ENCODE peak calls at places on chromosome 15, in six cellular contexts. L, T, R, D, A and B are unnamed samples.

GRCh38 chr15:35958021-35958420 is 412.1 kb upstream of the DPH6 start:
- DNase-seq in A (peak), R (no peak), L (no peak), T (no peak), D (no peak), B (no peak)

GRCh38 chr15:51448592-51449494 is 107.4 kb downstream of the GLDN start:
- DNase-seq in L (no peak), T (no peak), D (no peak), A (no peak), R (no peak), B (no peak)

GRCh38 chr15:60297047-60297446 is 100.7 kb downstream of the ANXA2 start:
- DNase-seq in A (no peak), R (no peak), T (no peak), D (no peak), L (no peak), B (no peak)

GRCh38 chr15:42344763-42345162 is 14.5 kb upstream of the CAPN3 start:
- DNase-seq in A (peak), L (no peak), D (no peak), R (no peak), T (no peak), B (no peak)

GRCh38 chr15:76340198-76340801 is 3.7 kb downstream of the ISL2 start:
- DNase-seq in A (peak), L (no peak), D (no peak), R (no peak), T (peak), B (no peak)

GRCh38 chr15:61682891-61683500 is 377.3 kb downstream of the VPS13C start:
- DNase-seq in T (no peak), A (no peak), D (no peak), R (no peak), L (no peak), B (no peak)

GRCh38 chr15:39685999-39686613 is 96.5 kb downstream of the FSIP1 start:
- DNase-seq in L (peak), A (peak), R (no peak), T (peak), D (no peak), B (no peak)

GRCh38 chr15:28885630-28886430 is at the start of gene APBA2:
- DNase-seq in L (no peak), R (no peak), D (no peak), T (peak), A (peak), B (no peak)

GRCh38 chr15:60708684-60709083 is 229.7 kb upstream of the ICE2 start:
- DNase-seq in D (no peak), T (no peak), A (peak), R (no peak), L (no peak), B (no peak)

GRCh38 chr15:72554471-72555425 is 80.6 kb downstream of the ARIH1 start:
- DNase-seq in T (no peak), A (peak), L (no peak), R (no peak), D (no peak), B (no peak)

GRCh38 chr15:91855684-91856553 is 2.4 kb downstream of the SLCO3A1 start:
- DNase-seq in D (no peak), A (no peak), T (peak), L (no peak), R (no peak), B (no peak)

GRCh38 chr15:78007965-78008886 is 69.3 kb downstream of the TBC1D2B start:
- DNase-seq in L (peak), D (no peak), A (peak), T (no peak), R (no peak), B (no peak)

GRCh38 chr15:66935121-66935520 is 130.3 kb upstream of the SMAD3 start:
- DNase-seq in L (no peak), A (no peak), D (no peak), T (no peak), R (no peak), B (no peak)

GRCh38 chr15:25664761-25665160 is 198.4 kb downstream of the ATP10A start:
- DNase-seq in R (no peak), A (peak), D (no peak), L (no peak), T (no peak), B (no peak)

GRCh38 chr15:55290361-55291057 is 896 bp upstream of the RAB27A start:
- DNase-seq in R (peak), D (peak), T (peak), A (peak), L (peak), B (no peak)

GRCh38 chr15:95842576-95842975 is 487.9 kb upstream of the NR2F2 start:
- DNase-seq in A (no peak), L (no peak), T (no peak), R (no peak), D (no peak), B (no peak)

GRCh38 chr15:96350321-96350720 is 19.8 kb downstream of the NR2F2 start:
- DNase-seq in R (no peak), D (no peak), T (no peak), A (no peak), L (no peak), B (no peak)

GRCh38 chr15:66841953-66842681 is 140.1 kb downstream of the SMAD6 start:
- DNase-seq in A (peak), L (peak), T (peak), R (no peak), D (peak), B (no peak)

GRCh38 chr15:26974120-26974780 is 3.3 kb downstream of the GABRG3 start:
- DNase-seq in L (no peak), D (no peak), R (no peak), T (no peak), A (peak), B (no peak)

GRCh38 chr15:64681424-64682024 is 93.9 kb downstream of the RBPMS2 start:
- DNase-seq in L (peak), D (no peak), R (no peak), A (peak), T (peak), B (no peak)

GRCh38 chr15:64630403-64631107 is 144.8 kb downstream of the RBPMS2 start:
- DNase-seq in L (no peak), D (no peak), T (no peak), R (no peak), A (peak), B (no peak)

GRCh38 chr15:72179950-72180581 is 17.5 kb downstream of the GRAMD2A start:
- DNase-seq in A (no peak), L (peak), R (no peak), T (peak), D (no peak), B (no peak)

GRCh38 chr15:83379574-83379973 is 67.6 kb upstream of the SH3GL3 start:
- DNase-seq in R (no peak), A (no peak), T (no peak), D (no peak), L (no peak), B (no peak)

GRCh38 chr15:74302821-74303359 is 64.6 kb downstream of the CYP11A1 start:
- DNase-seq in R (no peak), A (peak), L (peak), T (peak), D (no peak), B (no peak)

GRCh38 chr15:93708721-93709120 is 522.6 kb upstream of the MCTP2 start:
- DNase-seq in A (no peak), D (no peak), L (no peak), R (no peak), T (no peak), B (no peak)

GRCh38 chr15:71329041-71329440 is 213.8 kb downstream of the THSD4 start:
- DNase-seq in R (no peak), A (peak), L (peak), D (no peak), T (no peak), B (no peak)

GRCh38 chr15:68259883-68260282 is 17.7 kb upstream of the FEM1B start:
- DNase-seq in R (no peak), D (no peak), A (no peak), T (no peak), L (no peak), B (no peak)

GRCh38 chr15:68258684-68259083 is 18.9 kb upstream of the FEM1B start:
- DNase-seq in D (no peak), L (no peak), A (no peak), T (no peak), R (no peak), B (no peak)

GRCh38 chr15:68261241-68261640 is 16.3 kb upstream of the FEM1B start:
- DNase-seq in R (no peak), A (no peak), L (no peak), D (no peak), T (no peak), B (no peak)

GRCh38 chr15:68252925-68253534 is 23.5 kb upstream of the CLN6 start:
- DNase-seq in R (no peak), L (peak), T (no peak), A (peak), D (no peak), B (no peak)

GRCh38 chr15:68256675-68257450 is 20.7 kb upstream of the FEM1B start:
- DNase-seq in R (no peak), D (peak), T (peak), A (peak), L (peak), B (no peak)
- TF ChIP-seq CTCF in R (no peak), D (no peak), T (no peak), A (no peak), L (no peak), B (peak)

GRCh38 chr15:31444844-31445243 is 118.2 kb downstream of the KLF13 start:
- DNase-seq in R (no peak), T (no peak), A (no peak), D (no peak), L (no peak), B (no peak)

GRCh38 chr15:31439328-31439727 is 112.7 kb downstream of the KLF13 start:
- DNase-seq in D (peak), L (no peak), A (no peak), T (no peak), R (no peak), B (no peak)

GRCh38 chr15:31438601-31439265 is 112.1 kb downstream of the KLF13 start:
- DNase-seq in D (no peak), R (no peak), T (no peak), L (no peak), A (no peak), B (no peak)

GRCh38 chr15:31440754-31441298 is 114.2 kb downstream of the KLF13 start:
- DNase-seq in T (no peak), R (no peak), D (peak), A (peak), L (peak), B (no peak)

GRCh38 chr15:31442203-31443090 is 115.8 kb downstream of the KLF13 start:
- DNase-seq in A (peak), L (no peak), R (no peak), D (no peak), T (peak), B (no peak)
- TF ChIP-seq CTCF in A (peak), L (no peak), R (no peak), D (no peak), T (no peak), B (peak)

DNA sequence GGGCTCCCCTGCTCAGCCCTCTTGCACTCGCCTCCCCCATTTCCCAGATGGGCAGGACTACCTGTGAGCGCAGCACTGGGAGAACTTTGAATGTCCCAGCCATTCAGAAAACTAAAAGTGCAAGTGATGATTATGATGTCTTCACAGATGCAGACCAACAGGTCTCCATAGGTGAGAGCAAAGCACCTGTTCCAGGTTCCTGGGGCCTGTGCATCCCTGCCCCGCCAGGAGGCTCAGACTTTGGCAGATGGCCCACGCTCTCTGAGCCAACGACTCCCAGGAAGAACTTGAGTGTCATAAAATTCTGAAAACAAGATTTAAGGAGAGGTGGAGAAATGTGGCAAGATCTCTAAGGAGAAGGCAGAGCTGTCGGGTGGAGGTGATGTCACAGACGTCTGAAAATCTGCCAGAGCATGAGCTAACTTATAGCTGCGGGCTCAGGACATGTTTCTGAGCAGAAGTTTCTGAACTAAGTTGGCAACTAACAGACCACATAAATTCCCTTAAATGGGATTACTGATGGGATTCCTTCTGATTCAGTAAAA is 110.8 kb upstream of the IGF1R start:
- DNase-seq in A (no peak), T (no peak), L (no peak), D (no peak), R (no peak), B (no peak)
- TF ChIP-seq CTCF in A (no peak), T (no peak), L (no peak), D (no peak), R (no peak), B (no peak)

DNA sequence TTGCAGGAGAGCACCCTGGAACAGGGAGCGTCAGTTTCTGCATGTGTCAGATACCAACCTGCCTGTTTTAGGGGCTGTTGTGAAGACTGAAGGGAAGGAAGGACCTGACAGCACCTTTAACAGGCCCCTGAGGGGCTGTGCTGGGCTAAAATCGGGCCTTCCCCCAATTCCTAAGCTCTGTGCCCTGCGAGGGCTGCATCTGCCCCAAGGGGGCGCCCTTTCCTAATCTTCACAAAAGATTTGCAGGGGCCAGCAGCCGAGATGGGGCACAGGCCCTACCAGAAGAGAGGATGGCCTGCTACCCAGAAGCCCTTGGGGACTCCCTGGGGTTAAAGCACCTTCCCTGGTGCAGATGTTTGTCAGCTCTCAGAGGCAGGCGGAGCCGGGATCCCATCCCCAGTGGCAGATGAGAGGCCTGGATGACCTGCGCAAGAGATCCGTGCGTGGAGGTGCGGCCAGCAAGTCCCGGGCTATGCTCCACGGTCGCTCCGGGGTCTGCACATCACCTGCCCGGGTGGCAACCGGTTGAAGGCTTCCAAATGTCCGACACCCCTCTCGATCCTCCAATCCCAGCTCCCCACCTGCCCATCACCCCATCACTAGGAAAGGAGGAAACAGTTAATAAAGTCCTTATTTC is 53.6 kb downstream of the RHCG start:
- DNase-seq in T (peak), A (peak), D (no peak), R (no peak), L (no peak), B (no peak)
- TF ChIP-seq CTCF in T (peak), A (peak), D (peak), R (peak), L (no peak), B (peak)

DNA sequence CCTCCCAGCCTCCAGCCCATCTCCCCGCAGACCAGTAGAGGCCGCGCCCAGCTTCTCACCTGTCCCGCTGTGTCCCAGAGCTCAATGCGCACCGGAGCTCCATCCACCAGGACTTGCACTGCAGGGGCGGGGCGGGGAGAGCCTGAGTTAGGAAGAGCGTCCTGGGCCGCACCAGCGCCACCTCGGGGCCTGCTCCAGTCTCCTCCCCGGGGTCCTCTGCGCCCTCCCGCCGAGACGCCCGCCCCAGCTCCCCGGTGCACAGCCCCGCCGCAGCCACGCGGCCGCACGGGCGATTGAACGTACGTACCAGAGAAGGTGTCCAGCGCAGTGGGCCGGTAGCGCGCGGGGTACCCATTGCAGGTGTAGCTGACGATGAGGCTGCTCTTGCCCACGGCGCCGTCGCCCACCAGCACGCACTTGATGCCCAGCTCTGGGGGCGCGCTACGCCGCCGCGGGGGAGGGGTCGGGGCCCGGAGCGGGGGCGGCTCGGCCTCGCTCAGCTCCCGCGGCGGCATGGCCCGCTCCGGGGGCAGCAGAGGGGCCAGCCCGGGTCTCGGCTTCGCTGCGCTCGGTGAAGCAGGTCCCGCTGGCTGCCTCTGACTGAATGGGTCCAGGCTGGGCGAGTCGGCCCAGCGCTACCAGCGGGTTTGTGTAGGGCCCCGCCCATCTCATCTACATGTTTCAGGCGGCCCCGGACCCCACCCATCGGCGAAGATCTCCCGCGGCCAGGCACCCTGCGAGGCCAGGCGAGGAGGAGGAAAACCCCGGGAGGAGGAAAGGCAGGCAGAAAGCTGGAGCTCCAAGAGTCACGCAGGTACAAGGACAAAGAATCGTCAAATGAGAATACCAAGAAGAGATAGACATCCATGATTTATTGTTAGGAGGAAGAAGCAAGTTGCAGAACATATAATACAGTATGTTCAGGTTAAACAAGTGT is at the start of gene RHOV:
- DNase-seq in A (no peak), D (peak), T (peak), R (peak), L (no peak), B (no peak)
- TF ChIP-seq CTCF in A (peak), D (peak), T (no peak), R (peak), L (no peak), B (peak)

GRCh38 chr15:69148465-69148864 is 12.0 kb upstream of the GLCE start:
- DNase-seq in L (no peak), R (no peak), A (no peak), D (no peak), T (no peak), B (no peak)

GRCh38 chr15:69149803-69150202 is 10.6 kb upstream of the GLCE start:
- DNase-seq in R (no peak), D (no peak), A (no peak), T (no peak), L (no peak), B (no peak)

GRCh38 chr15:69146724-69147435 is 13.6 kb upstream of the GLCE start:
- DNase-seq in R (no peak), L (no peak), A (no peak), D (no peak), T (no peak), B (no peak)

GRCh38 chr15:69150336-69150735 is 10.1 kb upstream of the GLCE start:
- DNase-seq in L (no peak), R (no peak), D (no peak), A (no peak), T (no peak), B (no peak)

DNA sequence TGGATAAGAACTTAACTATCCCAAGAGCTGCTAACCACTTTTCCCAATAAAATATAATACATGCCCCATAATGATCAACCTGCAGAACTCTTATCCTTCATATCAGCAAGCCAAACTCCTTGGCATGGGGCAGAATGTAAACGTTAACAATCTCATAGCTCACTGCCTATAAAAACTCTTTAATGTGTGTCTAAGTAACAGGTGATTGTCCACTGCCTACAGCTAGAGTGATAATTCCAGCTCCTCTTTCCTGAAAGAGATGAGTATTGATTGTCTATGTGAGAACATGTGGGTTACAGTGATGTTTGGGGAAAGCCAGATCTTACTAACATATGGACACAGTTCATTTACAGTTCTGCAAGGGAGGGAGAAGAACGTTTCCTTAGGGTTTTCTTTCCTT is 11.3 kb upstream of the GLCE start:
- DNase-seq in R (no peak), D (no peak), L (no peak), T (no peak), A (no peak), B (no peak)
- TF ChIP-seq CTCF in R (no peak), D (no peak), L (no peak), T (no peak), A (no peak), B (no peak)

GRCh38 chr15:37880835-37881153 is 53.6 kb upstream of the TMCO5A start:
- DNase-seq in R (no peak), T (no peak), L (no peak), A (no peak), D (no peak), B (no peak)
- TF ChIP-seq CTCF in R (no peak), T (no peak), L (no peak), A (no peak), D (peak), B (peak)

GRCh38 chr15:52464040-52464439 is 64.6 kb downstream of the MYO5A start:
- DNase-seq in R (no peak), D (no peak), L (no peak), A (no peak), T (no peak), B (no peak)

GRCh38 chr15:52466134-52466701 is 62.5 kb downstream of the MYO5A start:
- DNase-seq in T (no peak), R (peak), A (no peak), L (peak), D (peak), B (no peak)

GRCh38 chr15:52464478-52464877 is 64.2 kb downstream of the MYO5A start:
- DNase-seq in D (no peak), A (no peak), R (no peak), L (no peak), T (no peak), B (no peak)

GRCh38 chr15:52462806-52463360 is 65.8 kb downstream of the MYO5A start:
- DNase-seq in L (no peak), D (no peak), R (no peak), A (no peak), T (no peak), B (no peak)

GRCh38 chr15:52463638-52464037 is 65.0 kb downstream of the MYO5A start:
- DNase-seq in A (peak), L (no peak), D (no peak), T (no peak), R (no peak), B (no peak)
- TF ChIP-seq CTCF in A (peak), L (no peak), D (peak), T (no peak), R (peak), B (peak)

GRCh38 chr15:97993310-97993738 is 32.8 kb downstream of the ARRDC4 start:
- DNase-seq in A (peak), D (no peak), R (no peak), T (no peak), L (peak), B (no peak)

GRCh38 chr15:97995192-97995591 is 34.7 kb downstream of the ARRDC4 start:
- DNase-seq in A (no peak), T (no peak), D (no peak), R (no peak), L (no peak), B (no peak)

GRCh38 chr15:97998307-97999071 is 38.0 kb downstream of the ARRDC4 start:
- DNase-seq in T (no peak), A (peak), R (no peak), D (no peak), L (no peak), B (no peak)

GRCh38 chr15:97992831-97993230 is 32.3 kb downstream of the ARRDC4 start:
- DNase-seq in L (no peak), R (no peak), D (no peak), A (no peak), T (no peak), B (no peak)

GRCh38 chr15:97995881-97996603 is 35.5 kb downstream of the ARRDC4 start:
- DNase-seq in R (no peak), D (no peak), A (peak), T (peak), L (no peak), B (no peak)
- TF ChIP-seq CTCF in R (no peak), D (no peak), A (peak), T (peak), L (no peak), B (peak)